ENCODE peak calls at places on chromosomes 12 and 14, in seven cellular contexts. D is stomach, A is uterus, L is keratinocyte, K is left lung, Z is AG10803, G is psoas muscle. Q is an unnamed sample.

GRCh38 chr12:78746001-78746400 is 118.6 kb upstream of the SYT1 start:
- DNase-seq in D (no peak), A (no peak), L (no peak), K (no peak), Z (no peak), G (no peak), Q (no peak)

GRCh38 chr12:56020437-56021189 is at the start of gene IKZF4:
- DNase-seq in D (no peak), A (peak), L (no peak), K (no peak), Z (peak), G (peak), Q (peak)

GRCh38 chr14:65880507-65880906 is 468.0 kb downstream of the FUT8 start:
- DNase-seq in D (no peak), A (no peak), L (no peak), K (no peak), Z (peak), G (no peak), Q (no peak)

GRCh38 chr12:95789126-95790024 is 1.2 kb downstream of the NTN4 start:
- DNase-seq in D (peak), A (no peak), L (no peak), K (peak), Z (no peak), G (peak), Q (peak)

GRCh38 chr12:95836185-95836609 is 22.6 kb upstream of the SNRPF start:
- DNase-seq in D (no peak), A (no peak), L (peak), K (no peak), Z (peak), G (no peak), Q (no peak)

GRCh38 chr12:54197037-54197909 is 8.5 kb upstream of the SMUG1 start:
- DNase-seq in D (no peak), A (no peak), L (no peak), K (no peak), Z (peak), G (peak), Q (no peak)

GRCh38 chr14:53032161-53032803 is 81.4 kb upstream of the FERMT2 start:
- DNase-seq in D (no peak), A (no peak), L (no peak), K (no peak), Z (peak), G (no peak), Q (no peak)

GRCh38 chr14:34826661-34827060 is 48.5 kb downstream of the BAZ1A start:
- DNase-seq in D (no peak), A (no peak), L (no peak), K (no peak), Z (peak), G (no peak), Q (no peak)

GRCh38 chr12:2294651-2295475 is 242.1 kb downstream of the CACNA1C start:
- DNase-seq in D (no peak), A (peak), L (no peak), K (peak), Z (peak), G (no peak), Q (peak)

GRCh38 chr12:5520831-5521230 is 88.9 kb downstream of the NTF3 start:
- DNase-seq in D (no peak), A (no peak), L (no peak), K (no peak), Z (no peak), G (no peak), Q (no peak)

GRCh38 chr12:81450920-81451739 is 308.0 kb downstream of the PPFIA2 start:
- DNase-seq in D (no peak), A (no peak), L (peak), K (no peak), Z (peak), G (no peak), Q (no peak)

GRCh38 chr14:59478540-59478939 is 5.7 kb downstream of the L3HYPDH start:
- DNase-seq in D (no peak), A (no peak), L (no peak), K (no peak), Z (no peak), G (no peak), Q (no peak)

GRCh38 chr12:69466867-69467266 is 3.3 kb upstream of the FRS2 start:
- DNase-seq in D (no peak), A (no peak), L (no peak), K (no peak), Z (no peak), G (no peak), Q (no peak)

GRCh38 chr14:80987235-80988032 is 32.0 kb downstream of the TSHR start:
- DNase-seq in D (peak), A (peak), L (peak), K (no peak), Z (peak), G (peak), Q (no peak)

GRCh38 chr12:26719852-26720251 is 113.1 kb downstream of the ITPR2 start:
- DNase-seq in D (no peak), A (no peak), L (no peak), K (no peak), Z (no peak), G (no peak), Q (no peak)
- TF ChIP-seq CTCF in D (no peak), A (no peak), L (no peak), K (no peak), Z (peak), G (peak), Q (no peak)

DNA sequence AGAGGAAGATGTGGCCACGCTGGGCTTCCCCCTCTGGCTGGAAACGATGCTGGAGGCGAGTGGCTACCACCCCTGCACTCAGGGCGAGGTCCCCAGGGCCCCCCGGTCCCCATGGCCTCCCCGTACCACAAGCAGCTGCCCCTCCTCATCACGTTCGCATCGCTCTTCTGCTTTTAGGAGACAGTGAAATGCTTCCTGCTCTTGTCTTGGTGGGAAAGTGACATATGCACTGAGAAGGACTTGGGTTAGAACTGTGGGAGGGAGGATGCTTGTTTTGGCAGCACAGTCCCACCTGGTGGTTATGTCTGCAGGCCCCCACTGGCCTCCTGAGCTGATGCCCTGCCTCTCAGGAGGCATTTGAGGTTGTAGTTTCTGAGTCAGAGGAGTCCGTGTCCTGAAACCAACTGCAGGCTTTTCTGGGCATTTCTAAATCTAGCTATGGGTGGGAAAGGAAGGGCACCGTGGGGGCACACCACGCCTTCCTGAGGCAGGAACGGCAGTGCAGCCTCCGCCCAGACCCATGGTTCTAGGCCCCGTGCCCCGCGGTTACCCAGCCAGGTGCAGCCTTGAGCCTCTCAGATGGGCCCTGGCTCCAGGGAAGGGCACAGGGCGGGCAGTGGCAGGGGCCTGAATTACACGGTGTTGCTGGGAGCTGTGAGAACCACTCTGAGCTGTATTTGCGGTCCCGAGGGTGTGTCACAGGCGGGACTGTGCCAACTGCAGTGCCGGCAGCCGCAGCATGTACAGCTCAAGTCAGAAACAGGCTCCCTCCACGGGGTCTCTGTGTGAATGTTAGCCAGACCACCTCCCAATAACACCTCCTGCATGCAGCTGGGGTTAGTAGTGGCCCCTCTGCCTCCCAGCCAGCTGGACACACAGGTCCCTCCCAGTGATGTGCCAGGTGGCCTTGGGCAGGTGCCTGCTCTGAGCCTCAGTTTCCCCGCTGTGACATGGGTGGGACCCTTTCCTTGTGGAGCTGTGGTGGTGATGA is 139.5 kb downstream of the ADGRD1 start:
- DNase-seq in D (no peak), A (peak), L (no peak), K (peak), Z (no peak), G (peak), Q (peak)
- H3K4me3 ChIP-seq in D (no peak), A (no peak), L (no peak), K (no peak), Z (no peak), G (no peak), Q (no peak)

DNA sequence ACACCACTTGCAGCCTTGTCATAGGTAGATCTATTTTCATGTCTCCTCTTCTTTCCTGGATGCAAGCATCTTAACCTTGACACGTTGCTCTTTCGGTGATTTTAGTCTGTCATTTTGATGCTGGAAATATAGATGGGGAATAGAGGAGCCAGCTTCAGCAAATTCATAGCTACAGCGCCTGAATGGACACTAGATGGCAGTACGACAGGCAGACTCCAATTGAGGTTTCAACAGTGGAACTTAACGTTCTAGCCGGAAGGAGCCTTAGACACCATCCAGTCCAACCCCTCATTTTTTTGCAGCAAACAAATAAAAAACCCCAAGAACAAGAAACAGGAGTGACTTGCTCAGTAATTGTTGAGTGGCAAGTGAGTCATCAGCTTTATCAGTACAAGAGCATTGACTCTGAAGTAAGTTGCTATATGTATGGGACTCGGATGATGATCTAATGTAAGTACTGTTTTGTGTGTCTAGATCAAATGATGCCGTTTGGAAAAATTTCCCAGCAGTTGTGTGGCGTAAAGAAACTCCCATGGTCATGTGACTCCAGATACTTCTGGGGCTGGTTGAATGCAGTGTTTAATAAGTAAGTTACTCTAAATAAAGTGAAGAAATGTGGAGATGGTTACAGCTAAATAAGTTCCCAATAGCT is 9.0 kb downstream of the DMAC2L start:
- DNase-seq in D (peak), A (peak), L (peak), K (no peak), Z (peak), G (no peak), Q (no peak)
- TF ChIP-seq CTCF in D (no peak), A (peak), L (peak), K (peak), Z (peak), G (peak), Q (peak)

DNA sequence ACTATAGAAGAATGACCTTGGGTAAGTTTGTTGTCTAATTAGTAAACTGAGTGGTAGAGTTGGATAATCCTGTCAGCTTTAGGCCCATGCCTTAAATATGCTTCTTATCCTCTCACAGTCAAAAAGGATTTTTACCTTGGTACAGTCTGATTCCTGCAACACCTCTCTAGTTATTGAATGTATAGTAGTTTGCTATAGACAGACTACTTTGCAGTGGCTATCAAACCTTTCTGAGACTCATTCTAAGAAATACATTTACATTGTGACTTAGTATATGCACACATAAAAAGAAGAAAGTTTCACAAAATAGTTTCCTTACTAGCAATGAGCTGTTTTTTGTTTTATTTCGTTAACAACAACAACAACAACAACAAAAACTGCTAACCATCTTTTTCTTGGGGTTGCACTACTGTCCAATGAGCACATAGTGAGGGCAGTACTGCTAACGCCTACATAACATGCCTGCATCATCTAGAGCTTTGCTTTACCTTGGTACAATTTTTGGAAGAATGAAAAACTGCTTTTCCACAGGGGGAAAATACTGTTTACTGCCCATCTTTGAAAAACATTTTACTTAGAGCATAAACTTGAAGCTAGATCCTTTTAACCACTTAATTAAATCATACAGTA is 28.5 kb downstream of the WNK1 start:
- DNase-seq in D (no peak), A (no peak), L (no peak), K (no peak), Z (no peak), G (no peak), Q (no peak)
- H3K4me3 ChIP-seq in D (no peak), A (no peak), L (no peak), K (no peak), Z (no peak), G (no peak), Q (no peak)

GRCh38 chr14:93736378-93737014 is 51.8 kb downstream of the PRIMA1 start:
- DNase-seq in D (peak), A (no peak), L (no peak), K (no peak), Z (no peak), G (no peak), Q (no peak)
- TF ChIP-seq CTCF in D (no peak), A (no peak), L (no peak), K (no peak), Z (peak), G (no peak), Q (no peak)

GRCh38 chr12:25629341-25629740 is 76.3 kb upstream of the LMNTD1 start:
- DNase-seq in D (no peak), A (no peak), L (no peak), K (no peak), Z (no peak), G (no peak), Q (no peak)
- H3K4me3 ChIP-seq in D (no peak), A (no peak), L (no peak), K (no peak), Z (no peak), G (no peak), Q (no peak)

GRCh38 chr12:91703884-91704283 is 441.8 kb downstream of the BTG1 start:
- DNase-seq in D (no peak), A (no peak), L (no peak), K (no peak), Z (no peak), G (no peak), Q (no peak)
- TF ChIP-seq CTCF in D (no peak), A (no peak), L (no peak), K (no peak), Z (no peak), G (no peak), Q (no peak)

GRCh38 chr12:6952121-6952859 is 1.1 kb downstream of the PTPN6 start:
- DNase-seq in D (no peak), A (no peak), L (no peak), K (peak), Z (no peak), G (no peak), Q (peak)

GRCh38 chr12:6950944-6951540 is at the start of gene PTPN6:
- DNase-seq in D (peak), A (no peak), L (no peak), K (peak), Z (no peak), G (no peak), Q (peak)

GRCh38 chr12:6949063-6949594 is 2.0 kb upstream of the PTPN6 start:
- DNase-seq in D (no peak), A (no peak), L (no peak), K (peak), Z (no peak), G (peak), Q (peak)

GRCh38 chr12:6951551-6952120 is 480 bp downstream of the PTPN6 start:
- DNase-seq in D (no peak), A (no peak), L (no peak), K (no peak), Z (no peak), G (no peak), Q (no peak)

GRCh38 chr12:6950401-6950801 is 755 bp upstream of the PTPN6 start:
- DNase-seq in D (no peak), A (no peak), L (no peak), K (no peak), Z (no peak), G (peak), Q (peak)
- H3K4me3 ChIP-seq in D (no peak), A (no peak), L (no peak), K (peak), Z (no peak), G (no peak), Q (no peak)